ENCODE peak calls at places on chromosomes 4 and X, in four cellular contexts. Z, W, P and B are unnamed samples.

GRCh38 chrX:97820170-97820569 is 936.5 kb downstream of the RPA4 start:
- DNase-seq in P (no peak), W (no peak), Z (no peak), B (no peak)

GRCh38 chr4:36024901-36025610 is 219.3 kb downstream of the ARAP2 start:
- DNase-seq in W (no peak), Z (no peak), P (no peak), B (no peak)

GRCh38 chrX:119622356-119623232 is 16.4 kb upstream of the NKRF start:
- DNase-seq in P (no peak), W (peak), Z (no peak), B (no peak)

GRCh38 chrX:109936114-109936513 is 66.8 kb upstream of the TMEM164 start:
- DNase-seq in P (no peak), W (peak), Z (no peak), B (no peak)

GRCh38 chrX:68833448-68833805 is 4.6 kb downstream of the EFNB1 start:
- DNase-seq in Z (no peak), W (no peak), P (no peak), B (no peak)

GRCh38 chr4:3305610-3306371 is 13.0 kb downstream of the RGS12 start:
- DNase-seq in W (no peak), Z (no peak), P (peak), B (peak)

GRCh38 chr4:127783026-127783769 is 1.1 kb downstream of the HSPA4L start:
- DNase-seq in W (peak), P (peak), Z (peak), B (peak)

GRCh38 chr4:176788248-176788647 is 4.5 kb downstream of the VEGFC start:
- DNase-seq in W (no peak), Z (no peak), P (no peak), B (no peak)

GRCh38 chrX:41442824-41443560 is 4.2 kb upstream of the NYX start:
- DNase-seq in W (no peak), P (no peak), Z (no peak), B (no peak)

GRCh38 chrX:132876509-132876837 is 82.0 kb downstream of the HS6ST2 start:
- DNase-seq in P (no peak), Z (no peak), W (no peak), B (no peak)

GRCh38 chrX:25144043-25144940 is 128.5 kb upstream of the ARX start:
- DNase-seq in W (peak), P (peak), Z (peak), B (peak)

GRCh38 chrX:39527045-39527444 is 570.7 kb downstream of the BCOR start:
- DNase-seq in Z (no peak), W (peak), P (no peak), B (no peak)

GRCh38 chr4:8506373-8507250 is 66.0 kb downstream of the TRMT44 start:
- DNase-seq in W (peak), Z (no peak), P (no peak), B (peak)

GRCh38 chrX:13398073-13398823 is 78.4 kb upstream of the ATXN3L start:
- DNase-seq in Z (no peak), W (peak), P (no peak), B (no peak)

GRCh38 chrX:107706309-107706708 is 69.3 kb downstream of the TSC22D3 start:
- DNase-seq in W (no peak), P (no peak), Z (no peak), B (no peak)